ENCODE peak calls at places on chromosomes 12 and 14, in six cellular contexts. J is NCI-H345, L is fibroblast of lung, I is ACHN, M is NCI-H1092 treated with DMSO at 0.1 percent for 48 hours, W is GM23338. U is an unnamed sample.

GRCh38 chr12:75747572-75747995 is 236.2 kb upstream of the KRR1 start:
- DNase-seq in M (no peak), I (peak), J (no peak), L (peak), W (no peak), U (no peak)

GRCh38 chr14:92105845-92106094 is 612 bp downstream of the ATXN3 start:
- DNase-seq in W (no peak), J (no peak), M (peak), L (peak), I (no peak), U (peak)

GRCh38 chr14:28116716-28117115 is 649.9 kb upstream of the FOXG1 start:
- DNase-seq in L (no peak), W (no peak), J (no peak), M (no peak), I (no peak), U (no peak)

GRCh38 chr12:100826323-100826722 is 31.7 kb downstream of the ANO4 start:
- DNase-seq in W (peak), M (no peak), J (no peak), I (peak), L (peak), U (no peak)

GRCh38 chr14:96418075-96418474 is 26.1 kb downstream of the AK7 start:
- DNase-seq in J (no peak), M (no peak), I (no peak), W (no peak), L (no peak), U (no peak)

GRCh38 chr14:86683525-86683924 is 1153.6 kb downstream of the FLRT2 start:
- DNase-seq in I (no peak), J (no peak), L (no peak), M (no peak), W (no peak), U (no peak)

GRCh38 chr14:22422238-22422637 is 166.8 kb downstream of the DAD1 start:
- DNase-seq in W (no peak), J (no peak), I (no peak), M (no peak), L (no peak), U (no peak)

GRCh38 chr12:45615268-45615667 is 114.2 kb upstream of the ARID2 start:
- DNase-seq in L (peak), I (peak), M (peak), J (peak), W (no peak), U (peak)

GRCh38 chr12:22410497-22410896 is 76.0 kb upstream of the ST8SIA1 start:
- DNase-seq in M (no peak), L (no peak), I (no peak), J (no peak), W (no peak), U (peak)

GRCh38 chr12:93982847-93983315 is 165.5 kb upstream of the PLXNC1 start:
- DNase-seq in J (peak), L (peak), W (no peak), I (no peak), M (no peak), U (peak)

GRCh38 chr14:58572092-58572853 is 65.5 kb upstream of the DACT1 start:
- DNase-seq in W (no peak), M (no peak), J (no peak), L (peak), I (peak), U (no peak)

GRCh38 chr14:34340226-34340625 is 121.8 kb downstream of the SPTSSA start:
- DNase-seq in L (peak), I (no peak), W (no peak), J (no peak), M (no peak), U (no peak)

GRCh38 chr12:27623645-27624044 is 72.6 kb upstream of the REP15 start:
- DNase-seq in M (no peak), I (no peak), J (no peak), L (no peak), W (no peak), U (no peak)

U was measured in DMS79.